ENCODE peak calls at places on chromosome 2, in seven cellular contexts. M is breast epithelium, Z is 8988T, J is T-helper 9 cell, U is skeletal muscle cell, T is astrocyte of the cerebellum, W is cardiac muscle cell. N is an unnamed sample.

GRCh38 chr2:239035997-239036731 is 188.3 kb downstream of the TWIST2 start:
- DNase-seq in M (no peak), Z (no peak), J (no peak), U (no peak), T (no peak), W (no peak), N (no peak)

GRCh38 chr2:46002507-46002883 is 294.7 kb upstream of the EPAS1 start:
- DNase-seq in M (no peak), Z (no peak), J (no peak), U (no peak), T (no peak), W (peak), N (no peak)

GRCh38 chr2:26269571-26270170 is 24.9 kb downstream of the HADHB start:
- DNase-seq in M (no peak), Z (no peak), J (no peak), U (no peak), T (no peak), W (no peak), N (no peak)

GRCh38 chr2:42809131-42809875 is 16.9 kb upstream of the HAAO start:
- DNase-seq in M (peak), Z (no peak), J (no peak), U (no peak), T (no peak), W (no peak), N (no peak)

GRCh38 chr2:105143467-105144127 is 97.9 kb upstream of the GPR45 start:
- DNase-seq in M (peak), Z (no peak), J (no peak), U (no peak), T (no peak), W (peak), N (no peak)

GRCh38 chr2:70977605-70978205 is 725 bp upstream of the ANKRD53 start:
- DNase-seq in M (peak), Z (no peak), J (no peak), U (peak), T (peak), W (peak), N (peak)

GRCh38 chr2:1681323-1682310 is 62.7 kb downstream of the PXDN start:
- DNase-seq in M (no peak), Z (no peak), J (no peak), U (no peak), T (no peak), W (no peak), N (no peak)

GRCh38 chr2:100277540-100278207 is 44.6 kb downstream of the LONRF2 start:
- DNase-seq in M (no peak), Z (no peak), J (no peak), U (no peak), T (no peak), W (no peak), N (no peak)

GRCh38 chr2:134347756-134348155 is 93.9 kb downstream of the MGAT5 start:
- DNase-seq in M (no peak), Z (no peak), J (no peak), U (no peak), T (no peak), W (no peak), N (no peak)